ENCODE peak calls at places on chromosomes 7 and 10, in ten cellular contexts. F, G, Q, O, A, L, Y, V, H and X are unnamed samples. For H3K9me2, the result is how much of the 10 kb centered on the place peaks cover.

GRCh38 chr10:80530251-80530650 is 7.5 kb upstream of the SH2D4B start:
- DNase-seq in H (peak), V (no peak), G (peak), L (peak), A (peak), Y (no peak), O (no peak), Q (no peak), F (peak), X (peak)

GRCh38 chr7:132750530-132751281 is 174.4 kb upstream of the PLXNA4 start:
- DNase-seq in Y (no peak), O (no peak), F (no peak), H (peak), L (no peak), G (no peak), A (no peak), Q (peak), V (peak), X (no peak)

GRCh38 chr7:134866581-134866980 is 87.1 kb downstream of the CALD1 start:
- DNase-seq in F (no peak), Q (peak), Y (no peak), V (peak), L (no peak), H (peak), A (no peak), G (no peak), O (no peak), X (no peak)

GRCh38 chr7:141263508-141263907 is 189.6 kb downstream of the TMEM178B start:
- DNase-seq in Y (no peak), F (no peak), V (no peak), G (no peak), L (no peak), A (no peak), O (no peak), H (no peak), Q (no peak), X (no peak)

GRCh38 chr7:130278892-130279690 is 12.4 kb downstream of the CPA2 start:
- DNase-seq in Q (no peak), G (no peak), F (peak), H (peak), L (no peak), Y (no peak), A (no peak), O (peak), V (no peak), X (no peak)

GRCh38 chr10:100745882-100746412 is 565 bp downstream of the PAX2 start:
- DNase-seq in G (no peak), Q (peak), H (no peak), V (no peak), A (no peak), L (peak), F (no peak), O (no peak), Y (no peak), X (no peak)

GRCh38 chr7:27172823-27173411 is 1.2 kb downstream of the HOXA10 start:
- DNase-seq in F (no peak), L (peak), Y (no peak), V (no peak), Q (peak), A (no peak), G (no peak), H (peak), O (peak), X (no peak)

GRCh38 chr10:117170244-117170643 is 27.0 kb upstream of the KCNK18 start:
- DNase-seq in Q (no peak), Y (no peak), A (no peak), F (no peak), H (peak), L (no peak), G (no peak), V (no peak), O (no peak), X (no peak)

GRCh38 chr10:46516660-46517416 is 39.6 kb downstream of the GPRIN2 start:
- DNase-seq in A (no peak), G (no peak), Q (no peak), H (peak), Y (no peak), O (peak), L (no peak), V (peak), F (peak), X (no peak)

GRCh38 chr7:121803041-121803440 is 69.9 kb upstream of the PTPRZ1 start:
- DNase-seq in F (no peak), G (no peak), Q (no peak), O (no peak), Y (no peak), H (no peak), A (no peak), L (no peak), V (no peak), X (no peak)

GRCh38 chr10:23345861-23346260 is 1.3 kb upstream of the C10orf67 start:
- DNase-seq in L (no peak), H (peak), V (peak), A (no peak), Y (no peak), F (peak), Q (no peak), O (peak), G (no peak), X (no peak)

GRCh38 chr7:75887669-75888369 is 9.0 kb downstream of the RHBDD2 start:
- DNase-seq in V (no peak), H (no peak), Y (no peak), Q (no peak), L (no peak), G (no peak), O (no peak), A (no peak), F (no peak), X (no peak)

GRCh38 chr7:27178366-27178765 is 4.2 kb upstream of the HOXA10 start:
- DNase-seq in V (no peak), A (no peak), O (no peak), L (no peak), Q (no peak), Y (no peak), F (no peak), H (peak), G (no peak), X (no peak)

GRCh38 chr10:26361946-26362345 is 76.2 kb upstream of the APBB1IP start:
- DNase-seq in O (no peak), G (no peak), Y (no peak), A (no peak), L (no peak), F (no peak), H (no peak), Q (no peak), V (no peak), X (no peak)

GRCh38 chr7:64890761-64891666 is 12.1 kb upstream of the ZNF273 start:
- DNase-seq in A (no peak), H (peak), Q (no peak), Y (no peak), G (no peak), V (no peak), F (no peak), L (no peak), O (no peak), X (no peak)

GRCh38 chr7:116395125-116395791 is 104.3 kb upstream of the CAV2 start:
- DNase-seq in Q (no peak), F (peak), V (peak), L (no peak), O (peak), G (no peak), A (peak), H (peak), Y (no peak), X (no peak)

GRCh38 chr7:129607471-129608120 is 3.9 kb upstream of the NRF1 start:
- DNase-seq in G (peak), L (peak), O (peak), Y (peak), F (peak), H (peak), A (no peak), Q (peak), V (peak), X (peak)

GRCh38 chr7:37007319-37007718 is 283.0 kb upstream of the AOAH start:
- DNase-seq in G (no peak), Y (no peak), A (no peak), L (no peak), H (no peak), F (no peak), Q (peak), V (no peak), O (no peak), X (no peak)

DNA sequence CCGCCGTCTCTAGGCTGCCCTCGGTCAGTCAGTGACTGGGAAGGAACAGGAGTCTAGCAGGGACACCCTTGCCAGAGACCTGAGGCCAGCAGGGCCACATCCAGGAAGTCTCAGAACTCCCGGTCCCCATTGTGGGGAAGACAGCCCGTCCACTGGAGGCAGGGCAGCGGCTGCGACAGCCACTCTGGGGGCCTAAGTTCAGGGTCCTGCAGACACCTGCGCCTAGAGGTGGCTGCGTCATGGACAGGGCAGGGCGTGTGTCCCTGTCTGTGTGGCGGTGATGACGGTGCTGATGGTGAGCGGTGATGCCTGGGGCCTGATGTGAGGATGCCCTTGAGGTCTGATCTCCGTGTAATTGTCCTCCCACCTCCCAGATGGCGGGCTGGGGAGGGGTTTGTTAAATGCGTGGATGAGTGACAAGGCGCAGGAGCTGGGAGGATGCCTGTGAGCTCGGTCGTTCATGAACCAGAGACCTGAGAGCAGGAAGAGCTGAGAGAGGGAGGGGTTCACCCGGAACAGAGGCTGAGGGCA is 537.9 kb upstream of the FOXK1 start:
- DNase-seq in H (no peak), F (no peak), V (no peak), G (no peak), L (peak), Q (no peak), Y (no peak), O (no peak), A (no peak), X (no peak)
- H3K9me2 ChIP-seq in H (under half), F (under half), V (under half), G (under half), L (under half), Q (under half), Y (under half), O (under half), A (under half), X (under half)

DNA sequence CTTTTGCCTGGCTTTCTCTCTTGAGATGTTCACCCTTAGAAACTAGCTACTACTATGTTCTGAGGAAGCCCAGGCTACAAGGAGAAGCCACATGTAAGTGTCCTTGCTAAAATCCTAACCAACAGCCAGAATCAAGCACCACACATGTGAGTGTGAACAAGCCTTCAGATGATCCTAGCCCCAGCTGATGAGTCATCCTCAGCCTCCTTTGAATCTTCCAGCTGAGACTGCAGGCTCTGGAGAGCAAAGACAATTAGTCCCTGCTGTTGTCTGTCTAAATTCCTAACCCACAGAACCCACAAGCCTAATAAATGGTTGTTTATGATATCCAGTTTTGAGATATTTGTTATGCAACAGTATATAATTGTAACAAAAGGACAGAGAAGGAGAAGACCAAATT is 92.8 kb upstream of the TAC1 start:
- DNase-seq in L (no peak), Q (no peak), O (peak), Y (no peak), F (no peak), A (no peak), G (no peak), V (peak), H (peak), X (no peak)
- H3K9me2 ChIP-seq in L (under half), Q (under half), O (under half), Y (under half), F (under half), A (under half), G (under half), V (under half), H (under half), X (under half)

GRCh38 chr10:7345717-7346116 is 65.1 kb downstream of the SFMBT2 start:
- DNase-seq in L (no peak), Y (no peak), H (no peak), F (no peak), O (no peak), Q (no peak), G (no peak), V (no peak), A (no peak), X (no peak)

GRCh38 chr10:7339503-7339902 is 71.3 kb downstream of the SFMBT2 start:
- DNase-seq in F (no peak), G (no peak), O (no peak), A (no peak), Y (no peak), Q (no peak), L (no peak), H (no peak), V (no peak), X (no peak)

GRCh38 chr10:7338469-7338868 is 72.4 kb downstream of the SFMBT2 start:
- DNase-seq in G (no peak), Y (no peak), F (no peak), Q (no peak), A (no peak), V (no peak), O (no peak), L (no peak), H (no peak), X (no peak)

GRCh38 chr10:7340179-7340874 is 70.5 kb downstream of the SFMBT2 start:
- DNase-seq in Q (no peak), L (no peak), G (no peak), Y (no peak), V (no peak), F (no peak), O (no peak), A (no peak), H (no peak), X (no peak)

GRCh38 chr10:7343040-7343439 is 67.8 kb downstream of the SFMBT2 start:
- DNase-seq in F (no peak), A (no peak), Q (no peak), G (no peak), H (no peak), V (no peak), Y (no peak), O (no peak), L (no peak), X (no peak)
- H3K9me2 ChIP-seq in F (under half), A (under half), Q (under half), G (under half), H (under half), V (under half), Y (under half), O (under half), L (under half), X (under half)

GRCh38 chr7:33981686-33982424 is 76.5 kb downstream of the BMPER start:
- DNase-seq in L (no peak), F (no peak), O (no peak), A (no peak), V (no peak), Y (no peak), G (no peak), Q (no peak), H (peak), X (no peak)

GRCh38 chr7:33979300-33979806 is 74.0 kb downstream of the BMPER start:
- DNase-seq in G (no peak), O (no peak), H (no peak), L (no peak), F (no peak), Q (no peak), A (no peak), Y (no peak), V (no peak), X (no peak)

GRCh38 chr7:33982425-33982786 is 77.1 kb downstream of the BMPER start:
- DNase-seq in Y (no peak), L (no peak), G (no peak), O (peak), H (peak), F (no peak), Q (peak), A (peak), V (no peak), X (peak)

GRCh38 chr7:33981221-33981620 is 75.9 kb downstream of the BMPER start:
- DNase-seq in H (peak), Q (peak), A (no peak), L (no peak), Y (no peak), G (no peak), O (no peak), V (no peak), F (no peak), X (no peak)

GRCh38 chr7:33979807-33980355 is 74.5 kb downstream of the BMPER start:
- DNase-seq in H (peak), V (peak), O (peak), Y (no peak), G (no peak), L (no peak), A (no peak), F (no peak), Q (no peak), X (no peak)
- H3K9me2 ChIP-seq in H (under half), V (under half), O (under half), Y (under half), G (under half), L (under half), A (under half), F (under half), Q (under half), X (under half)

GRCh38 chr7:655758-656157 is 70.7 kb upstream of the DNAAF5 start:
- DNase-seq in O (no peak), A (no peak), H (no peak), Y (no peak), L (no peak), Q (no peak), G (no peak), F (no peak), V (no peak), X (no peak)
- H3K9me2 ChIP-seq in O (under half), A (under half), H (under half), Y (under half), L (under half), Q (under half), G (under half), F (under half), V (under half), X (under half)

DNA sequence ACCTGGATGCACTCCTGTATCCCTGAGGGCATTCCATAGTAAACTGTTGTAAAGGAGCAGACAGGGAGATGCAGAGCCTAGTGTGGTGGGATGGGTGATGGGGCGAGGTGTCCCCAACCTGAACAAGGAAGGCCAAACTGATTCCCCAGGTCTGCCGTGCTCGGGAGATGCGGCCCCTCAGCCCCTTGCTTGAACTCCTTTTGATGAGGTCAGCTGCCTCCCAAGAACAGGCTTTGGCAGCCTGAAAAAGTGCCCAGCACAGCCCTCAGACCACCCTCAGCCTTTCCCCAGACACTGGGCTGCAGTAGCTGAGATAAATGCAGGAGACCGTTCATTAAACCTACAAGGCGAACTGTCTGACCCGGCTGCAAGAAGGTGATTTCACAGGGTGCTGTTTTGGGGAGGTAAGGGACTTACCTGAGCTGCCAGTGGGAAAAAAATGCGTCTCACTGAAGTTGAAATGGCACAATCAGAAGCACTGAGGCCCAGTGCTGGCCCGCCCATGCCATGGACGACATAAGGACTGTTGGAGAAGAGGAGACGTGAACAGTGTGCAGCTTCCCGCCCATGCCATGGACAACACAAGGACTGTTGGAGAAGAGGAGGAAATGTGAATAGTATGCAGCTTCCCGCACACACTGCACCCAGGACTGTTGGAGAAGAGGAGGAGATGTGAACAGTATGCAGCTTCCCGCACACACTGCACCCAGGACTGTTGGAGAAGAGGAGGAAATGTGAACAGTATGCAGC is 148.4 kb upstream of the FAM20C start:
- DNase-seq in H (no peak), G (no peak), V (no peak), F (no peak), Q (no peak), O (no peak), L (no peak), A (no peak), Y (no peak), X (no peak)
- H3K9me2 ChIP-seq in H (under half), G (under half), V (under half), F (under half), Q (under half), O (under half), L (under half), A (under half), Y (under half), X (under half)